ENCODE peak calls at places on chromosomes 6 and 20, in five cellular contexts. A is left ventricle myocardium inferior; Z is Caco-2; T is lung; Y is CD4-positive, alpha-beta T cell. U is an unnamed sample.

GRCh38 chr6:47496935-47497579 is 19.5 kb downstream of the CD2AP start:
- DNase-seq in Y (no peak), T (no peak), A (no peak), Z (no peak), U (no peak)

GRCh38 chr6:140079328-140079727 is 704.9 kb upstream of the CITED2 start:
- DNase-seq in A (peak; percentile 47), Z (no peak), Y (no peak), T (no peak), U (no peak)

GRCh38 chr6:128455959-128456358 is 64.4 kb downstream of the PTPRK start:
- DNase-seq in T (no peak), Y (no peak), Z (no peak), A (no peak), U (peak; percentile 45)

GRCh38 chr20:23629017-23629541 is 8.7 kb downstream of the CST3 start:
- DNase-seq in A (peak; percentile 47), Z (peak; percentile 66), Y (no peak), T (no peak), U (no peak)

GRCh38 chr20:61719691-61720347 is 345.9 kb downstream of the TAF4 start:
- DNase-seq in T (no peak), Y (peak; percentile 40), Z (no peak), A (no peak), U (peak; percentile 3)

GRCh38 chr20:17966432-17967312 is 1.9 kb downstream of the SNX5 start:
- DNase-seq in T (no peak), Y (no peak), Z (no peak), A (no peak), U (no peak)

GRCh38 chr6:80343511-80343910 is 237.0 kb downstream of the BCKDHB start:
- DNase-seq in Y (no peak), T (no peak), Z (no peak), A (no peak), U (no peak)

GRCh38 chr6:44234101-44235090 is 11.0 kb downstream of the SLC29A1 start:
- DNase-seq in Z (peak; percentile 60), T (no peak), Y (no peak), A (peak; percentile 90), U (peak; percentile 67)

GRCh38 chr6:139028242-139028657 is 295 bp upstream of the ABRACL start:
- DNase-seq in A (no peak), Z (no peak), Y (no peak), T (no peak), U (peak; percentile 84)

GRCh38 chr6:18024876-18025275 is 37.4 kb upstream of the KIF13A start:
- DNase-seq in Y (no peak), A (no peak), Z (no peak), T (no peak), U (no peak)

GRCh38 chr6:47479156-47479541 is 1.6 kb downstream of the CD2AP start:
- DNase-seq in Z (no peak), Y (no peak), A (no peak), T (no peak), U (no peak)

GRCh38 chr6:130076512-130076911 is 58.1 kb downstream of the L3MBTL3 start:
- DNase-seq in A (no peak), T (no peak), Z (no peak), Y (no peak), U (no peak)

GRCh38 chr20:13449868-13450441 is 188.8 kb downstream of the TASP1 start:
- DNase-seq in Y (no peak), A (no peak), Z (no peak), T (no peak), U (no peak)

GRCh38 chr6:143999406-143999805 is 8.7 kb downstream of the PLAGL1 start:
- DNase-seq in Z (no peak), T (no peak), Y (no peak), A (no peak), U (peak; percentile 54)

GRCh38 chr6:137541531-137541930 is 47.3 kb upstream of the OLIG3 start:
- DNase-seq in A (no peak), Z (no peak), Y (no peak), T (no peak), U (no peak)

GRCh38 chr6:147506704-147507114 is 1.8 kb upstream of the SAMD5 start:
- DNase-seq in T (peak; percentile 69), Z (peak; percentile 68), Y (no peak), A (peak; percentile 66), U (no peak)

GRCh38 chr6:168194732-168195565 is 115.9 kb upstream of the FRMD1 start:
- DNase-seq in A (no peak), T (no peak), Y (no peak), Z (peak; percentile 19), U (no peak)

GRCh38 chr6:127547909-127548649 is 28.9 kb upstream of the C6orf58 start:
- DNase-seq in T (no peak), Y (no peak), Z (no peak), A (no peak), U (no peak)

GRCh38 chr6:32439708-32440214 is at the start of gene HLA-DRA:
- DNase-seq in A (no peak), Y (no peak), Z (no peak), T (peak; percentile 62), U (peak; percentile 39)

GRCh38 chr6:70831427-70831826 is 125.4 kb downstream of the B3GAT2 start:
- DNase-seq in Y (no peak), Z (no peak), A (no peak), T (no peak), U (no peak)

GRCh38 chr20:51760905-51761544 is 7.2 kb downstream of the ATP9A start:
- DNase-seq in T (no peak), A (no peak), Z (peak; percentile 86), Y (no peak), U (peak; percentile 56)

GRCh38 chr6:115001726-115002436 is 659.1 kb upstream of the HS3ST5 start:
- DNase-seq in Z (no peak), T (no peak), Y (no peak), A (no peak), U (no peak)

GRCh38 chr20:19073584-19074198 is 138.8 kb upstream of the SLC24A3 start:
- DNase-seq in Y (no peak), A (no peak), Z (no peak), T (no peak), U (no peak)

GRCh38 chr20:25090492-25091429 is 8.8 kb upstream of the VSX1 start:
- DNase-seq in Z (no peak), T (no peak), A (no peak), Y (peak; percentile 45), U (no peak)

GRCh38 chr6:14713561-14713960 is 532.3 kb upstream of the JARID2 start:
- DNase-seq in Y (no peak), Z (no peak), T (no peak), A (no peak), U (no peak)

GRCh38 chr20:33803921-33804337 is 7.2 kb upstream of the CHMP4B start:
- DNase-seq in A (no peak), Y (no peak), Z (no peak), T (no peak), U (peak; percentile 81)

GRCh38 chr6:136382676-136383075 is 93.0 kb upstream of the BCLAF1 start:
- DNase-seq in Y (no peak), T (no peak), Z (no peak), A (no peak), U (no peak)

GRCh38 chr6:17640477-17640917 is 40.4 kb downstream of the FAM8A1 start:
- DNase-seq in Z (no peak), T (no peak), A (no peak), Y (no peak), U (no peak)

GRCh38 chr6:113927001-113927400 is 43.9 kb downstream of the HDAC2 start:
- DNase-seq in A (no peak), Y (no peak), T (no peak), Z (no peak), U (no peak)

GRCh38 chr20:63100926-63101699 is 94.3 kb upstream of the BHLHE23 start:
- DNase-seq in A (peak; percentile 7), Y (no peak), Z (peak; percentile 42), T (no peak), U (no peak)
- H3K27me3 ChIP-seq in A (peaks cover 96% of the 10 kb centered on the region), Y (no peaks in the 10 kb centered on the region), Z (peaks cover 4% of the 10 kb centered on the region), T (no peaks in the 10 kb centered on the region), U (peaks cover 5% of the 10 kb centered on the region)

GRCh38 chr20:50338479-50339195 is 148.0 kb downstream of the CEBPB start:
- DNase-seq in A (no peak), Y (no peak), T (no peak), Z (no peak), U (no peak)
- TF ChIP-seq CTCF in A (no peak), Y (no peak), T (no peak), Z (no peak), U (no peak)

GRCh38 chr20:21498646-21499045 is 15.2 kb downstream of the NKX2-2 start:
- DNase-seq in A (no peak), Y (no peak), Z (no peak), T (no peak), U (no peak)
- H3K27me3 ChIP-seq in A (peaks cover 94% of the 10 kb centered on the region), Y (peaks cover 24% of the 10 kb centered on the region), Z (no peaks in the 10 kb centered on the region), T (no peaks in the 10 kb centered on the region), U (peaks cover 2% of the 10 kb centered on the region)

GRCh38 chr6:107636486-107636885 is 146.6 kb downstream of the SOBP start:
- DNase-seq in Y (no peak), A (no peak), T (no peak), Z (no peak), U (no peak)
- TF ChIP-seq CTCF in Y (no peak), A (no peak), T (no peak), Z (no peak), U (peak; percentile 17)

GRCh38 chr20:11492846-11493245 is 424.8 kb upstream of the BTBD3 start:
- DNase-seq in Y (no peak), T (no peak), Z (no peak), A (no peak), U (no peak)

GRCh38 chr20:11497543-11497942 is 420.1 kb upstream of the BTBD3 start:
- DNase-seq in Z (no peak), Y (no peak), A (no peak), T (no peak), U (no peak)

GRCh38 chr20:11496382-11496781 is 421.3 kb upstream of the BTBD3 start:
- DNase-seq in T (no peak), A (no peak), Z (no peak), Y (no peak), U (no peak)

GRCh38 chr20:11492391-11492790 is 425.3 kb upstream of the BTBD3 start:
- DNase-seq in Z (no peak), A (no peak), Y (no peak), T (no peak), U (no peak)
- H3K27me3 ChIP-seq in Z (no peaks in the 10 kb centered on the region), A (no peaks in the 10 kb centered on the region), Y (no peaks in the 10 kb centered on the region), T (no peaks in the 10 kb centered on the region), U (no peaks in the 10 kb centered on the region)

DNA sequence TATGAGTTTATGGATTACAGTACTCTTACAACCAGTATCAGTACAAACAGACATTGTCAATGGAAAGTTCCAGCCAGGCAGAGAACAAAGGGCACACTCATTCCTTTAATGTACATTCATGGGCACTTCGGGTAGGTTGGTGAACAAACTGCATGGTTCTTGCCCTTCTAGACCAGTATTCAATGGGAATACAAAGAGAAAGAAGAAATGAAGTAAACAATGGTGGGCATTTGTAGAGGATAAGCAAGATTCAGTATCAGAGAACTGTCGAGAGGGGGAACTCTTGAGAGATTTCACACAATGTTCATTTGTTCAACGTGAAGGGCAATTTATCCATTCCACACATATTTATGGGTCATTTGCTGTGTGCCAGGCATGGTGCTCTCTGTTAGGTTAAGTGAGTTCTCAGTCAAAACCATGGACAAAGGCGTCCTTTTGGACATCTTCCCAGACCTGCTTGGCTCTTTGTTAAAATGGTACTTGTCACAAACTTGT is 714.8 kb downstream of the DHX35 start:
- DNase-seq in A (no peak), T (no peak), Z (no peak), Y (no peak), U (peak; percentile 33)
- TF ChIP-seq CTCF in A (no peak), T (no peak), Z (peak; percentile 71), Y (no peak), U (peak; percentile 50)